ENCODE peak calls at places on chromosomes 3 and 15, in ten cellular contexts. H is RWPE1, U is B cell, D is BE2C, M is endothelial cell, E is fibroblast of pulmonary artery, F is uterus, L is Peyer's patch, Q is brain microvascular endothelial cell, T is tibial nerve. Y is an unnamed sample.

GRCh38 chr3:57370331-57370730 is 77.8 kb upstream of the ASB14 start:
- DNase-seq in L (no peak), F (no peak), U (no peak), T (no peak), D (no peak), H (no peak), E (no peak), Q (no peak), M (no peak), Y (no peak)

GRCh38 chr15:28915041-28915810 is 29.5 kb downstream of the APBA2 start:
- DNase-seq in T (no peak), U (peak), E (no peak), H (no peak), F (no peak), Q (no peak), D (no peak), L (no peak), M (no peak), Y (no peak)

GRCh38 chr3:2823016-2823415 is 287.2 kb downstream of the IL5RA start:
- DNase-seq in D (no peak), Q (no peak), E (peak), H (no peak), F (no peak), M (no peak), U (no peak), L (no peak), T (no peak), Y (no peak)

GRCh38 chr3:184629555-184630160 is 68.1 kb downstream of the EPHB3 start:
- DNase-seq in D (peak), H (no peak), M (no peak), U (no peak), L (no peak), E (no peak), T (no peak), Q (no peak), F (no peak), Y (no peak)

GRCh38 chr3:101253429-101253828 is 66.9 kb downstream of the IMPG2 start:
- DNase-seq in U (no peak), E (no peak), T (no peak), H (no peak), L (no peak), D (no peak), F (no peak), M (no peak), Q (no peak), Y (no peak)

GRCh38 chr3:37856381-37856780 is 5.3 kb upstream of the CTDSPL start:
- DNase-seq in F (no peak), M (no peak), D (no peak), Q (no peak), H (no peak), U (no peak), E (no peak), L (no peak), T (no peak), Y (no peak)

GRCh38 chr3:109685084-109686079 is 348.0 kb upstream of the DPPA4 start:
- DNase-seq in D (peak), E (peak), U (no peak), M (no peak), Q (peak), F (peak), H (peak), T (peak), L (peak), Y (no peak)

GRCh38 chr3:193962986-193963683 is 172.8 kb upstream of the HES1 start:
- DNase-seq in Q (no peak), E (no peak), L (no peak), M (no peak), F (no peak), U (no peak), T (no peak), D (no peak), H (no peak), Y (no peak)

GRCh38 chr3:50807266-50807665 is 132.5 kb downstream of the DOCK3 start:
- DNase-seq in L (no peak), U (no peak), F (no peak), H (no peak), E (no peak), Q (no peak), D (no peak), M (no peak), T (no peak), Y (no peak)

GRCh38 chr3:41173926-41174702 is 25.2 kb upstream of the CTNNB1 start:
- DNase-seq in Q (no peak), U (no peak), F (no peak), T (no peak), L (no peak), D (peak), H (no peak), E (no peak), M (no peak), Y (no peak)

GRCh38 chr3:13063225-13063624 is 10.0 kb downstream of the IQSEC1 start:
- DNase-seq in T (no peak), D (no peak), H (no peak), E (no peak), U (no peak), F (no peak), M (no peak), Q (no peak), L (no peak), Y (no peak)

GRCh38 chr15:100125627-100126231 is 216.0 kb downstream of the ADAMTS17 start:
- DNase-seq in T (peak), M (no peak), Q (no peak), D (no peak), H (no peak), E (peak), U (no peak), L (no peak), F (peak), Y (no peak)

GRCh38 chr3:110741891-110742290 is 329.7 kb upstream of the NECTIN3 start:
- DNase-seq in M (no peak), Q (no peak), U (no peak), D (peak), L (no peak), E (no peak), T (no peak), F (no peak), H (no peak), Y (no peak)

GRCh38 chr3:66486646-66487045 is 14.2 kb downstream of the LRIG1 start:
- DNase-seq in F (no peak), U (no peak), Q (no peak), T (no peak), D (no peak), H (no peak), M (no peak), E (peak), L (no peak), Y (no peak)

GRCh38 chr15:62066663-62067447 is at the start of gene C2CD4A:
- DNase-seq in L (peak), T (peak), E (peak), Q (no peak), D (peak), F (peak), M (peak), U (peak), H (peak), Y (peak)

GRCh38 chr3:94303897-94304296 is 241.0 kb downstream of the NSUN3 start:
- DNase-seq in H (no peak), L (no peak), E (peak), T (peak), M (no peak), F (no peak), Q (no peak), D (no peak), U (no peak), Y (no peak)

GRCh38 chr3:194906229-194906629 is 220.5 kb downstream of the FAM43A start:
- DNase-seq in Q (no peak), U (no peak), H (no peak), M (no peak), D (no peak), F (no peak), T (no peak), E (peak), L (no peak), Y (no peak)

GRCh38 chr3:50138266-50139230 is 16.6 kb upstream of the SEMA3F start:
- DNase-seq in Q (no peak), T (no peak), M (no peak), F (no peak), U (no peak), L (no peak), D (no peak), H (no peak), E (no peak), Y (no peak)

GRCh38 chr3:157075693-157076420 is 84.1 kb downstream of the CCNL1 start:
- DNase-seq in U (no peak), H (no peak), E (no peak), D (no peak), F (no peak), L (no peak), Q (no peak), M (no peak), T (no peak), Y (no peak)

GRCh38 chr15:66292261-66293084 is 895 bp upstream of the DIS3L start:
- DNase-seq in U (no peak), F (no peak), Q (no peak), T (no peak), H (no peak), L (no peak), E (no peak), M (no peak), D (no peak), Y (no peak)

GRCh38 chr3:51535146-51536019 is 3.1 kb upstream of the RAD54L2 start:
- DNase-seq in H (no peak), D (no peak), M (no peak), U (no peak), L (no peak), T (no peak), E (no peak), Q (no peak), F (no peak), Y (peak)

GRCh38 chr15:85543741-85544155 is 163.3 kb downstream of the AKAP13 start:
- DNase-seq in D (peak), T (peak), H (no peak), M (peak), E (no peak), Q (no peak), F (no peak), U (no peak), L (peak), Y (no peak)

GRCh38 chr15:101368086-101368780 is 73.2 kb upstream of the SNRPA1 start:
- DNase-seq in D (no peak), F (no peak), L (no peak), M (no peak), H (no peak), Q (no peak), T (no peak), U (no peak), E (no peak), Y (no peak)

GRCh38 chr3:99647081-99647480 is 8.7 kb downstream of the COL8A1 start:
- DNase-seq in H (no peak), L (no peak), Q (peak), F (no peak), U (no peak), M (no peak), T (no peak), D (no peak), E (peak), Y (no peak)

GRCh38 chr3:112604536-112604935 is 36.4 kb downstream of the CCDC80 start:
- DNase-seq in F (no peak), E (peak), M (peak), H (no peak), T (no peak), L (no peak), D (no peak), U (no peak), Q (peak), Y (no peak)

GRCh38 chr3:156816794-156817741 is 9.1 kb upstream of the LEKR1 start:
- DNase-seq in Q (peak), F (peak), T (peak), L (peak), D (peak), U (peak), H (peak), E (peak), M (peak), Y (peak)

GRCh38 chr15:51076898-51077564 is 17.7 kb downstream of the TNFAIP8L3 start:
- DNase-seq in D (no peak), M (no peak), L (no peak), Q (peak), F (peak), E (peak), T (no peak), H (no peak), U (no peak), Y (peak)

GRCh38 chr3:46860381-46861292 is 2.6 kb downstream of the MYL3 start:
- DNase-seq in T (no peak), D (peak), U (peak), F (peak), E (no peak), M (peak), H (no peak), L (no peak), Q (no peak), Y (no peak)

GRCh38 chr15:68439506-68439905 is 7.5 kb upstream of the ITGA11 start:
- DNase-seq in M (no peak), U (no peak), Q (no peak), E (no peak), D (no peak), F (no peak), L (no peak), H (no peak), T (no peak), Y (no peak)

GRCh38 chr3:172622916-172623700 is 87.8 kb downstream of the NCEH1 start:
- DNase-seq in M (peak), U (no peak), T (peak), E (peak), H (peak), F (no peak), D (peak), L (no peak), Q (no peak), Y (no peak)
- TF ChIP-seq CTCF in M (peak), U (peak), T (peak), E (peak), H (peak), F (peak), D (peak), L (peak), Q (peak), Y (peak)

DNA sequence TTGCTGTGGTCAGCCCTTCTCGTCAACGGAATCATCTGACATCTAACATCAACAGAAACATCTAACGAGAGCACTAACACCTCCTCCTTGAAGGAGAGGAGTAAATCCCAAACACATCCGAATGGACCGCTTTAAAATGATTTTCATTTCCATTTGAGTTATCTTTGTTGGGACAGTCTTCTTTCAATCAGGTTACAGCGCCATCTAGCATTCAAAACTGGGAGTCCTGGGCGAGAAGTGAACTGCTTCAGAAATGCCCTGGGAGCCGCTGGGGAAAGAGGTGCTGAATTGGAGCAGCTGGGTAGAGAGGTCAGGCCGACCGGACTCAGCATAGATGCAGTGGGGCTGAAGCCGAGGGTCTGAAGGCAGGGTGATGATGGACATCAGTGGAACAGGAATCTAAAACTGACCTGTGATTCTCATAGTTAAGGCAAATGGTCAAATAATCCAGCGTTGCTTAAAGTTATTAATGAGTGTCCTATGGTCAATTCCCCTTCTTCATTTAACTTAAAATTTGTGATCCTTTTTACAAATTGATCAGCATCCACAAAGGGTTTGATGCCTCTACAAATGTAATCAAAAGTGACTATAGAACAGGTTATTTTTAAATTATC is 170.0 kb upstream of the NDN start:
- DNase-seq in H (peak), L (no peak), U (no peak), F (peak), T (peak), Q (peak), E (peak), M (peak), D (peak), Y (no peak)
- TF ChIP-seq CTCF in H (peak), L (no peak), U (no peak), F (peak), T (peak), Q (peak), E (peak), M (peak), D (peak), Y (no peak)

DNA sequence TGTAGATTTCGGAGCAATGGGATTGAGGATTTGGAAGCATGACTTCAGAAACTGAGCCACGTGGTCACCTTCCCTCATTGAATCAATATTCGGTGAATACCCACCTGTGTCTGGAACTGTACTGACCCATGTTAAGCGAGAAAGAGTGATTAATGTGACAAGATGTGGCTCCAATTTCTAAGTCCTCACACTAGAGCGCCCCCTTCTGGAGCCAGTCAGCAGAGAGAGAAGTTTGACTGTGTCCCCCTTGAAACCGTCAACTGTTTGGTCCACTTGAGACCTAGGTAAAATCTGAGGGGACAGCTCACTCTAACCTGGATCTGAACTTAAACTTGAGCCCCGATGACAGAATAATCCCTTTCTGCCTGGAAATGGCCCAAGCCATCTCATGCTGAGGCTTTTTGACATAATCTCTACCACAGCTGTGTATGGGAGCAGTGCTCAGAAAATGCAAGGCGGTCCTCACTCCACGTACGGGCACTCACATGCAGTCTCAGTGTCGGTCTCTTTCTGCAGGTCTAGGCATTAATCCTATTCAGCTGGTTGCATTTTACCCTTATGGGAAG is 47.8 kb upstream of the LIMD1 start:
- DNase-seq in L (no peak), H (no peak), Q (no peak), U (no peak), M (no peak), E (no peak), D (no peak), F (no peak), T (no peak), Y (no peak)
- TF ChIP-seq CTCF in L (peak), H (no peak), Q (peak), U (peak), M (peak), E (peak), D (peak), F (no peak), T (no peak), Y (peak)

GRCh38 chr3:148718982-148719862 is 21.5 kb downstream of the AGTR1 start:
- DNase-seq in E (peak), M (no peak), F (no peak), T (no peak), D (no peak), Q (no peak), H (no peak), U (no peak), L (no peak), Y (no peak)
- TF ChIP-seq CTCF in E (peak), M (no peak), F (peak), T (peak), D (peak), Q (peak), H (peak), U (no peak), L (peak), Y (no peak)

DNA sequence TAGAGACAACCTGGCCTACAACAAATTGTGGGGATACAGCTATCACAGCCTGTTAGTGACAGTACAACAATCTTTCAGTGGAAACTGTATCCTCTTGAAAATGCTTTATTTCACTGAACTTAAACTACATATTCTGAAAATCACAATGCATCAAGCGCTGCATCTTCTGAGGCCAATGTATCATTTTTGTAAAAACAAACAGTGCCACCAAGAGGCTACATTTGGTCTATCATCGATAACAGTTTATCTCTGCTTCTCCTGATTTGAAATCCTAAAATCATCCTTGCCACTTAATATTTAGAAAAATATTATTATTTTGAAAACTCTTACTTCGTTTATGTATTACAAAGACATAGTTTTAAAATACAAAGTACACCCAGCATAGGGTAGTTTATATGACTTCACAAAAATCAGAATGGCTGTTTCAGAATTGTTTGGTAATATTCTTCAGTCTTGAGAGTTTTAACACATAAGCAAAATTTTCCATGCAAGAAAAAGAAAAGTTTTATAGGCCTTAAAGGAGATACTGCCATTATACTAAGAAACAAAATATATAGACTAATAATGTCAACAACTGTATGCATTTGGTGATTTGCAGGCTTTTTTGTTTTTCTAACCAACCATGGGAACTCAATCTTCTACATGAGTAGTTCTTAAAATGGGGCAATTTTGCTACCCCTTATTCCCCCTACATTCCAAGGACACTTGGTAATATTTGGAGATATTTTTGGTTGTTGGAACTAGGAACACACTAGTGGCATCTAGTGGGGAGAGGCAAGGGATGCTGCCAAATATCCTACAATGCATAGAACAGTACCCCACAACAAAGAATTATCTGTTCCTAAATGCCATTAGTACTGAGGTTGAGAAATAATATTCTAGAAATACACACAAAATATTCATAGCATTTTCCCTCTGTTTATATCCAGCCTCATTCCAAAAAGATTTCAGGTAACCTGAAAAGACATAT is 42.3 kb downstream of the WDR72 start:
- DNase-seq in L (no peak), U (no peak), M (no peak), H (peak), D (no peak), F (no peak), E (peak), Q (peak), T (no peak), Y (no peak)
- TF ChIP-seq CTCF in L (no peak), U (peak), M (peak), H (peak), D (peak), F (no peak), E (peak), Q (peak), T (no peak), Y (peak)

GRCh38 chr3:180594631-180595348 is 7.2 kb upstream of the TTC14 start:
- DNase-seq in E (peak), M (no peak), F (no peak), H (peak), L (no peak), T (no peak), D (no peak), U (no peak), Q (no peak), Y (no peak)
- TF ChIP-seq CTCF in E (peak), M (peak), F (no peak), H (peak), L (no peak), T (peak), D (peak), U (no peak), Q (peak), Y (peak)